ENCODE peak calls at places on chromosome 21, in seven cellular contexts. One of them, this sample, is unnamed.
A peak's percentile ranks its signal among the peaks of the same experiment; 100 is the strongest.

GRCh38 chr21:44084496-44085241 is 22.5 kb upstream of the PWP2 start:
- DNase-seq in right atrium auricular region: no peak
- DNase-seq in Calu3: no peak
- DNase-seq in left ventricle myocardium inferior: no peak
- DNase-seq in fibroblast of lung: no peak
- DNase-seq in ovary: no peak
- DNase-seq in lung: no peak
- DNase-seq in this sample: no peak

GRCh38 chr21:43690346-43690745 is 28.6 kb upstream of the PDXK start:
- DNase-seq in right atrium auricular region: no peak
- DNase-seq in Calu3: no peak
- DNase-seq in left ventricle myocardium inferior: no peak
- DNase-seq in fibroblast of lung: no peak
- DNase-seq in ovary: no peak
- DNase-seq in lung: no peak
- DNase-seq in this sample: no peak

GRCh38 chr21:45977396-45977795 is 4.2 kb upstream of the COL6A1 start:
- DNase-seq in right atrium auricular region: no peak
- DNase-seq in Calu3: no peak
- DNase-seq in left ventricle myocardium inferior: peak; percentile 50
- DNase-seq in fibroblast of lung: no peak
- DNase-seq in ovary: peak; percentile 79
- DNase-seq in lung: no peak
- DNase-seq in this sample: no peak

GRCh38 chr21:15005391-15005790 is 59.4 kb downstream of the NRIP1 start:
- DNase-seq in right atrium auricular region: no peak
- DNase-seq in Calu3: no peak
- DNase-seq in left ventricle myocardium inferior: no peak
- DNase-seq in fibroblast of lung: no peak
- DNase-seq in ovary: peak; percentile 69
- DNase-seq in lung: no peak
- DNase-seq in this sample: no peak

GRCh38 chr21:43190544-43191340 is 21.9 kb downstream of the CRYAA start:
- DNase-seq in right atrium auricular region: no peak
- DNase-seq in Calu3: no peak
- DNase-seq in left ventricle myocardium inferior: no peak
- DNase-seq in fibroblast of lung: no peak
- DNase-seq in ovary: no peak
- DNase-seq in lung: no peak
- DNase-seq in this sample: no peak

GRCh38 chr21:31218830-31219608 is 125.0 kb downstream of the TIAM1 start:
- DNase-seq in right atrium auricular region: peak; percentile 78
- DNase-seq in Calu3: no peak
- DNase-seq in left ventricle myocardium inferior: peak; percentile 50
- DNase-seq in fibroblast of lung: peak; percentile 72
- DNase-seq in ovary: peak; percentile 37
- DNase-seq in lung: peak; percentile 36
- DNase-seq in this sample: no peak

GRCh38 chr21:45113543-45113942 is 39.2 kb downstream of the ADARB1 start:
- DNase-seq in right atrium auricular region: no peak
- DNase-seq in Calu3: no peak
- DNase-seq in left ventricle myocardium inferior: no peak
- DNase-seq in fibroblast of lung: no peak
- DNase-seq in ovary: no peak
- DNase-seq in lung: no peak
- DNase-seq in this sample: no peak

GRCh38 chr21:29647353-29647781 is 292.4 kb downstream of the GRIK1 start:
- DNase-seq in right atrium auricular region: no peak
- DNase-seq in Calu3: no peak
- DNase-seq in left ventricle myocardium inferior: no peak
- DNase-seq in fibroblast of lung: no peak
- DNase-seq in ovary: no peak
- DNase-seq in lung: no peak
- DNase-seq in this sample: no peak

GRCh38 chr21:34204021-34204420 is 130.6 kb downstream of the MRPS6 start:
- DNase-seq in right atrium auricular region: peak; percentile 51
- DNase-seq in Calu3: no peak
- DNase-seq in left ventricle myocardium inferior: no peak
- DNase-seq in fibroblast of lung: no peak
- DNase-seq in ovary: no peak
- DNase-seq in lung: no peak
- DNase-seq in this sample: no peak

GRCh38 chr21:43919871-43920801 is 55.1 kb downstream of the AGPAT3 start:
- DNase-seq in right atrium auricular region: no peak
- DNase-seq in Calu3: no peak
- DNase-seq in left ventricle myocardium inferior: peak; percentile 10
- DNase-seq in fibroblast of lung: no peak
- DNase-seq in ovary: no peak
- DNase-seq in lung: no peak
- DNase-seq in this sample: no peak

GRCh38 chr21:43273708-43274021 is 104.9 kb downstream of the CRYAA start:
- DNase-seq in right atrium auricular region: no peak
- DNase-seq in Calu3: no peak
- DNase-seq in left ventricle myocardium inferior: no peak
- DNase-seq in fibroblast of lung: no peak
- DNase-seq in ovary: peak; percentile 14
- DNase-seq in lung: no peak
- DNase-seq in this sample: no peak

GRCh38 chr21:17612023-17612564 is 607 bp downstream of the BTG3 start:
- DNase-seq in right atrium auricular region: peak; percentile 62
- DNase-seq in Calu3: peak; percentile 22
- DNase-seq in left ventricle myocardium inferior: peak; percentile 22
- DNase-seq in fibroblast of lung: peak; percentile 50
- DNase-seq in ovary: peak; percentile 67
- DNase-seq in lung: peak; percentile 70
- DNase-seq in this sample: peak; percentile 23

GRCh38 chr21:45010096-45010495 is 64.3 kb upstream of the ADARB1 start:
- DNase-seq in right atrium auricular region: no peak
- DNase-seq in Calu3: no peak
- DNase-seq in left ventricle myocardium inferior: no peak
- DNase-seq in fibroblast of lung: no peak
- DNase-seq in ovary: no peak
- DNase-seq in lung: no peak
- DNase-seq in this sample: no peak

DNA sequence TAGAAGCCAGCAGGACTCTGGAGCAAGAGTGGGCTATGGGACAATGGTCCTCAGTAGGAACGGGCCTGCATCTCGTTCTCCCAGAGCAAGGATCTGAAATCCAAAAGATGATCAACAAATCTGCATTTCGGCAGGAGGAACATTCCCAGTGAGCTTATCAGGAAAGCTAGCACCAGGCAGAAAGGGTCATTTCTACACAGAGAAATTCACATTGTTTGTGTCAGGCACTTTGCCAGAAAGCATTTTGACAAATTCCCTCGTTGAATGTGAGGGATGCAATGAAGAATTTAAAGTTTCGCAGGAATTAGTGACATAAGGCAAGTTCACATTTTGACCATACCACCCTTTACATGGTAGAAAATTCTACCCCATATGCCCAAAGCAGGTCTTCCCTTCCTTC is 31.6 kb upstream of the ETS2 start:
- DNase-seq in right atrium auricular region: no peak
- DNase-seq in Calu3: no peak
- DNase-seq in left ventricle myocardium inferior: no peak
- DNase-seq in fibroblast of lung: no peak
- DNase-seq in ovary: no peak
- DNase-seq in lung: no peak
- DNase-seq in this sample: no peak
- TF ChIP-seq CTCF in right atrium auricular region: no peak
- TF ChIP-seq CTCF in Calu3: no peak
- TF ChIP-seq CTCF in left ventricle myocardium inferior: no peak
- TF ChIP-seq CTCF in fibroblast of lung: no peak
- TF ChIP-seq CTCF in ovary: no peak
- TF ChIP-seq CTCF in lung: no peak
- TF ChIP-seq CTCF in this sample: no peak

GRCh38 chr21:26964379-26964778 is 2.5 kb downstream of the ADAMTS5 start:
- DNase-seq in right atrium auricular region: peak; percentile 87
- DNase-seq in Calu3: no peak
- DNase-seq in left ventricle myocardium inferior: peak; percentile 66
- DNase-seq in fibroblast of lung: no peak
- DNase-seq in ovary: peak; percentile 84
- DNase-seq in lung: peak; percentile 32
- DNase-seq in this sample: no peak

GRCh38 chr21:26962516-26963305 is 4.2 kb downstream of the ADAMTS5 start:
- DNase-seq in right atrium auricular region: no peak
- DNase-seq in Calu3: no peak
- DNase-seq in left ventricle myocardium inferior: no peak
- DNase-seq in fibroblast of lung: no peak
- DNase-seq in ovary: no peak
- DNase-seq in lung: no peak
- DNase-seq in this sample: no peak

GRCh38 chr21:26965091-26965566 is 1.8 kb downstream of the ADAMTS5 start:
- DNase-seq in right atrium auricular region: no peak
- DNase-seq in Calu3: no peak
- DNase-seq in left ventricle myocardium inferior: no peak
- DNase-seq in fibroblast of lung: no peak
- DNase-seq in ovary: no peak
- DNase-seq in lung: no peak
- DNase-seq in this sample: peak; percentile 6

GRCh38 chr21:26958792-26959191 is 8.1 kb downstream of the ADAMTS5 start:
- DNase-seq in right atrium auricular region: no peak
- DNase-seq in Calu3: no peak
- DNase-seq in left ventricle myocardium inferior: no peak
- DNase-seq in fibroblast of lung: no peak
- DNase-seq in ovary: no peak
- DNase-seq in lung: no peak
- DNase-seq in this sample: no peak

GRCh38 chr21:26961704-26962103 is 5.2 kb downstream of the ADAMTS5 start:
- DNase-seq in right atrium auricular region: no peak
- DNase-seq in Calu3: no peak
- DNase-seq in left ventricle myocardium inferior: no peak
- DNase-seq in fibroblast of lung: no peak
- DNase-seq in ovary: peak; percentile 38
- DNase-seq in lung: no peak
- DNase-seq in this sample: no peak
- TF ChIP-seq CTCF in right atrium auricular region: no peak
- TF ChIP-seq CTCF in Calu3: no peak
- TF ChIP-seq CTCF in left ventricle myocardium inferior: peak; percentile 29
- TF ChIP-seq CTCF in fibroblast of lung: peak; percentile 29
- TF ChIP-seq CTCF in ovary: no peak
- TF ChIP-seq CTCF in lung: no peak
- TF ChIP-seq CTCF in this sample: no peak

DNA sequence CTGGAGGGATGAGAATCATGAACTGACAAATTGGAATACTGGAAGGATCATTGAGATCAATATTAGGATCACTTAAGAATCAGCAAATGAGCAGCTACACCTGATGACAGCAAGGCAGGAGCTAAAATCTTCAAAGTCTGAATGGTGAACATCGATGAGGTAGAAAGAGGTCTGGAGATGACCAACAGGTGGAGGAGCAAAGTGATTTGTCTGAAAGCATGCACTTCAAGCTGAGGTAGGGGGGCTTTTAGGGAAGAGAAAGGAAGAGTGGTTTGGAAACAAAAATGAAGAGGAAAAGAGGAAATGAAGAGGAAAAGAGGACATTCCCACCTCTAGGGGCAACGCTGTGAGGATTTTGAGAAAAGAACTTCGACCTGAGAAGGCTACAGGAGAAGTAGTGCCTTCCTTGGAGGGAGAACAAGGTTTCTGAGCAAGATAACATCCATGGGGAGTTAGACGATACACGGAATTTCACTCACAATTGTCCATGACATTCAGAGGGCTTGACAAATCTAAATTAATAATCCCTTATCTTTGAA is 79.0 kb downstream of the APP start:
- DNase-seq in right atrium auricular region: no peak
- DNase-seq in Calu3: no peak
- DNase-seq in left ventricle myocardium inferior: no peak
- DNase-seq in fibroblast of lung: no peak
- DNase-seq in ovary: no peak
- DNase-seq in lung: no peak
- DNase-seq in this sample: no peak
- TF ChIP-seq CTCF in right atrium auricular region: no peak
- TF ChIP-seq CTCF in Calu3: no peak
- TF ChIP-seq CTCF in left ventricle myocardium inferior: no peak
- TF ChIP-seq CTCF in fibroblast of lung: no peak
- TF ChIP-seq CTCF in ovary: no peak
- TF ChIP-seq CTCF in lung: no peak
- TF ChIP-seq CTCF in this sample: no peak

GRCh38 chr21:40254540-40255455 is 387.6 kb downstream of the PCP4 start:
- DNase-seq in right atrium auricular region: no peak
- DNase-seq in Calu3: no peak
- DNase-seq in left ventricle myocardium inferior: no peak
- DNase-seq in fibroblast of lung: peak; percentile 87
- DNase-seq in ovary: no peak
- DNase-seq in lung: no peak
- DNase-seq in this sample: no peak

GRCh38 chr21:40253112-40253511 is 385.9 kb downstream of the PCP4 start:
- DNase-seq in right atrium auricular region: no peak
- DNase-seq in Calu3: no peak
- DNase-seq in left ventricle myocardium inferior: no peak
- DNase-seq in fibroblast of lung: no peak
- DNase-seq in ovary: no peak
- DNase-seq in lung: no peak
- DNase-seq in this sample: no peak

GRCh38 chr21:40255665-40256064 is 388.4 kb downstream of the PCP4 start:
- DNase-seq in right atrium auricular region: no peak
- DNase-seq in Calu3: no peak
- DNase-seq in left ventricle myocardium inferior: no peak
- DNase-seq in fibroblast of lung: no peak
- DNase-seq in ovary: no peak
- DNase-seq in lung: no peak
- DNase-seq in this sample: no peak
- TF ChIP-seq CTCF in right atrium auricular region: no peak
- TF ChIP-seq CTCF in Calu3: no peak
- TF ChIP-seq CTCF in left ventricle myocardium inferior: no peak
- TF ChIP-seq CTCF in fibroblast of lung: no peak
- TF ChIP-seq CTCF in ovary: no peak
- TF ChIP-seq CTCF in lung: no peak
- TF ChIP-seq CTCF in this sample: no peak

DNA sequence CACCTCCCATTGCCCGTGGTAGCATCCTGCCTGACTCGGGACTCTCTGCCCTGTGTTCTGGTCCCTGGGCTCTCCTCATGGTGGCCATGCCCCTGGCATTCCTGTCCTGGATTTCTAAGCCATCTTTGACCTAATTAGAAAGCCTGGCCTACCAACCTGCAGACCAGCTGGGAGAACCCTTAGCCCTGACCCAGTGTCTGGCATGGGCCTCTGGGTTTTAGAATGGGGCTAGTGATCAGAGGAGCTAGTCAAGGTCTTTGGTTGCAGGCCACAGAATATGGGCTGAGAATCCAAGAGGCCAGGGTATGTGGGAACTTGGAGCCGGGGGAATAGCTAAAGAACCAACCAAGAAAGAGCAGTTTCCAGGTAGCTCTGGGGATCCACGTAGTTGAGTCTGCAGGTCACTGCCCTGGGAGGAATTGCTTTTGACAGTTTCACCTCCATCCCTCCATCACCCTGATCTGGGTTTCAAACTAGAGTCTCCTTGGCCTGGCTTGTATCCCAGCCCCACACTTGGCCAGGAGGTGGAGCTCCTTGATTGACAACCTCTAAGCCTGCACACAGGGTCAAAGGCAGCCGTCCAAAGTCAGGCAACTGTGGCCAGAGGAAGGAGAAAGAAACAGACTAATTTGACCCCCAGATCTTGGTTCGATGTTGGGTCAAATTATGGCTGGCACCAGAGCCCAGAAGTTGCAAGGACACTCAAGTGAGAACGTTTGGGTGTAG is 54.7 kb upstream of the ABCG1 start:
- DNase-seq in right atrium auricular region: no peak
- DNase-seq in Calu3: peak; percentile 48
- DNase-seq in left ventricle myocardium inferior: peak; percentile 61
- DNase-seq in fibroblast of lung: no peak
- DNase-seq in ovary: no peak
- DNase-seq in lung: peak; percentile 63
- DNase-seq in this sample: peak; percentile 78
- TF ChIP-seq CTCF in right atrium auricular region: peak; percentile 29
- TF ChIP-seq CTCF in Calu3: peak; percentile 17
- TF ChIP-seq CTCF in left ventricle myocardium inferior: peak; percentile 78
- TF ChIP-seq CTCF in fibroblast of lung: no peak
- TF ChIP-seq CTCF in ovary: no peak
- TF ChIP-seq CTCF in lung: peak; percentile 63
- TF ChIP-seq CTCF in this sample: peak; percentile 87